ENCODE peak calls at places on chromosome 16, in five cellular contexts. One of them, this sample, is unnamed.

GRCh38 chr16:68128577-68129305 is 43.6 kb downstream of the NFATC3 start:
- DNase-seq in tibial nerve: no peak
- DNase-seq in right lobe of liver: no peak
- DNase-seq in stomach: no peak
- DNase-seq in ovary: no peak
- DNase-seq in this sample: no peak

GRCh38 chr16:12425134-12425941 is 378.3 kb downstream of the CPPED1 start:
- DNase-seq in tibial nerve: no peak
- DNase-seq in right lobe of liver: no peak
- DNase-seq in stomach: no peak
- DNase-seq in ovary: no peak
- DNase-seq in this sample: no peak

GRCh38 chr16:3607161-3607560 is 4.2 kb downstream of the SLX4 start:
- DNase-seq in tibial nerve: no peak
- DNase-seq in right lobe of liver: no peak
- DNase-seq in stomach: no peak
- DNase-seq in ovary: no peak
- DNase-seq in this sample: no peak

GRCh38 chr16:11350531-11351335 is 5.5 kb downstream of the RMI2 start:
- DNase-seq in tibial nerve: no peak
- DNase-seq in right lobe of liver: no peak
- DNase-seq in stomach: no peak
- DNase-seq in ovary: no peak
- DNase-seq in this sample: no peak

GRCh38 chr16:58177347-58177710 is 20.6 kb downstream of the CSNK2A2 start:
- DNase-seq in tibial nerve: no peak
- DNase-seq in right lobe of liver: no peak
- DNase-seq in stomach: no peak
- DNase-seq in ovary: no peak
- DNase-seq in this sample: no peak

GRCh38 chr16:87186440-87186839 is 130.8 kb downstream of the C16orf95 start:
- DNase-seq in tibial nerve: no peak
- DNase-seq in right lobe of liver: no peak
- DNase-seq in stomach: no peak
- DNase-seq in ovary: no peak
- DNase-seq in this sample: no peak

GRCh38 chr16:15790458-15790857 is 66.4 kb downstream of the MYH11 start:
- DNase-seq in tibial nerve: no peak
- DNase-seq in right lobe of liver: no peak
- DNase-seq in stomach: no peak
- DNase-seq in ovary: no peak
- DNase-seq in this sample: no peak

GRCh38 chr16:84603115-84603816 is 14.6 kb downstream of the COTL1 start:
- DNase-seq in tibial nerve: peak
- DNase-seq in right lobe of liver: no peak
- DNase-seq in stomach: peak
- DNase-seq in ovary: peak
- DNase-seq in this sample: peak

GRCh38 chr16:68084504-68085258 is 489 bp upstream of the NFATC3 start:
- DNase-seq in tibial nerve: peak
- DNase-seq in right lobe of liver: peak
- DNase-seq in stomach: peak
- DNase-seq in ovary: peak
- DNase-seq in this sample: peak

GRCh38 chr16:17335826-17336492 is 134.8 kb downstream of the XYLT1 start:
- DNase-seq in tibial nerve: no peak
- DNase-seq in right lobe of liver: no peak
- DNase-seq in stomach: no peak
- DNase-seq in ovary: no peak
- DNase-seq in this sample: no peak

GRCh38 chr16:11669380-11670146 is 1.3 kb downstream of the SNN start:
- DNase-seq in tibial nerve: peak
- DNase-seq in right lobe of liver: peak
- DNase-seq in stomach: no peak
- DNase-seq in ovary: no peak
- DNase-seq in this sample: peak

GRCh38 chr16:79170565-79171242 is 429.8 kb downstream of the MAF start:
- DNase-seq in tibial nerve: peak
- DNase-seq in right lobe of liver: no peak
- DNase-seq in stomach: no peak
- DNase-seq in ovary: peak
- DNase-seq in this sample: peak

GRCh38 chr16:72967941-72968340 is 80.0 kb downstream of the ZFHX3 start:
- DNase-seq in tibial nerve: no peak
- DNase-seq in right lobe of liver: no peak
- DNase-seq in stomach: no peak
- DNase-seq in ovary: no peak
- DNase-seq in this sample: no peak

GRCh38 chr16:57628008-57628781 is at the start of gene ADGRG1:
- DNase-seq in tibial nerve: peak
- DNase-seq in right lobe of liver: no peak
- DNase-seq in stomach: peak
- DNase-seq in ovary: peak
- DNase-seq in this sample: peak

GRCh38 chr16:58272855-58273254 is 22.0 kb downstream of the PRSS54 start:
- DNase-seq in tibial nerve: no peak
- DNase-seq in right lobe of liver: no peak
- DNase-seq in stomach: no peak
- DNase-seq in ovary: no peak
- DNase-seq in this sample: no peak

GRCh38 chr16:1832831-1833454 is 5.9 kb downstream of the FAHD1 start:
- DNase-seq in tibial nerve: no peak
- DNase-seq in right lobe of liver: no peak
- DNase-seq in stomach: no peak
- DNase-seq in ovary: no peak
- DNase-seq in this sample: no peak

GRCh38 chr16:23148166-23148512 is 1.1 kb downstream of the USP31 start:
- DNase-seq in tibial nerve: no peak
- DNase-seq in right lobe of liver: no peak
- DNase-seq in stomach: no peak
- DNase-seq in ovary: no peak
- DNase-seq in this sample: peak

GRCh38 chr16:55391760-55392375 is 67.9 kb downstream of the IRX6 start:
- DNase-seq in tibial nerve: no peak
- DNase-seq in right lobe of liver: no peak
- DNase-seq in stomach: no peak
- DNase-seq in ovary: no peak
- DNase-seq in this sample: peak

GRCh38 chr16:88337021-88337420 is 45.7 kb upstream of the ZNF469 start:
- DNase-seq in tibial nerve: no peak
- DNase-seq in right lobe of liver: no peak
- DNase-seq in stomach: no peak
- DNase-seq in ovary: no peak
- DNase-seq in this sample: no peak

GRCh38 chr16:8677481-8677880 is 3.1 kb downstream of the ABAT start:
- DNase-seq in tibial nerve: no peak
- DNase-seq in right lobe of liver: no peak
- DNase-seq in stomach: no peak
- DNase-seq in ovary: no peak
- DNase-seq in this sample: peak

GRCh38 chr16:67458121-67458641 is 22.8 kb downstream of the ATP6V0D1 start:
- DNase-seq in tibial nerve: no peak
- DNase-seq in right lobe of liver: no peak
- DNase-seq in stomach: no peak
- DNase-seq in ovary: no peak
- DNase-seq in this sample: no peak

GRCh38 chr16:67782567-67783352 is 23.6 kb downstream of the RANBP10 start:
- DNase-seq in tibial nerve: no peak
- DNase-seq in right lobe of liver: no peak
- DNase-seq in stomach: no peak
- DNase-seq in ovary: no peak
- DNase-seq in this sample: no peak

GRCh38 chr16:56983211-56983751 is 6.1 kb upstream of the NLRC5 start:
- DNase-seq in tibial nerve: no peak
- DNase-seq in right lobe of liver: no peak
- DNase-seq in stomach: peak
- DNase-seq in ovary: no peak
- DNase-seq in this sample: no peak

GRCh38 chr16:80618862-80619648 is 78.3 kb downstream of the DYNLRB2 start:
- DNase-seq in tibial nerve: no peak
- DNase-seq in right lobe of liver: no peak
- DNase-seq in stomach: no peak
- DNase-seq in ovary: no peak
- DNase-seq in this sample: no peak

GRCh38 chr16:80619824-80620223 is 79.0 kb downstream of the DYNLRB2 start:
- DNase-seq in tibial nerve: no peak
- DNase-seq in right lobe of liver: no peak
- DNase-seq in stomach: no peak
- DNase-seq in ovary: no peak
- DNase-seq in this sample: no peak

GRCh38 chr16:80623376-80623775 is 82.6 kb downstream of the DYNLRB2 start:
- DNase-seq in tibial nerve: no peak
- DNase-seq in right lobe of liver: no peak
- DNase-seq in stomach: no peak
- DNase-seq in ovary: no peak
- DNase-seq in this sample: no peak

GRCh38 chr16:80622007-80622406 is 81.2 kb downstream of the DYNLRB2 start:
- DNase-seq in tibial nerve: no peak
- DNase-seq in right lobe of liver: no peak
- DNase-seq in stomach: no peak
- DNase-seq in ovary: no peak
- DNase-seq in this sample: no peak

DNA sequence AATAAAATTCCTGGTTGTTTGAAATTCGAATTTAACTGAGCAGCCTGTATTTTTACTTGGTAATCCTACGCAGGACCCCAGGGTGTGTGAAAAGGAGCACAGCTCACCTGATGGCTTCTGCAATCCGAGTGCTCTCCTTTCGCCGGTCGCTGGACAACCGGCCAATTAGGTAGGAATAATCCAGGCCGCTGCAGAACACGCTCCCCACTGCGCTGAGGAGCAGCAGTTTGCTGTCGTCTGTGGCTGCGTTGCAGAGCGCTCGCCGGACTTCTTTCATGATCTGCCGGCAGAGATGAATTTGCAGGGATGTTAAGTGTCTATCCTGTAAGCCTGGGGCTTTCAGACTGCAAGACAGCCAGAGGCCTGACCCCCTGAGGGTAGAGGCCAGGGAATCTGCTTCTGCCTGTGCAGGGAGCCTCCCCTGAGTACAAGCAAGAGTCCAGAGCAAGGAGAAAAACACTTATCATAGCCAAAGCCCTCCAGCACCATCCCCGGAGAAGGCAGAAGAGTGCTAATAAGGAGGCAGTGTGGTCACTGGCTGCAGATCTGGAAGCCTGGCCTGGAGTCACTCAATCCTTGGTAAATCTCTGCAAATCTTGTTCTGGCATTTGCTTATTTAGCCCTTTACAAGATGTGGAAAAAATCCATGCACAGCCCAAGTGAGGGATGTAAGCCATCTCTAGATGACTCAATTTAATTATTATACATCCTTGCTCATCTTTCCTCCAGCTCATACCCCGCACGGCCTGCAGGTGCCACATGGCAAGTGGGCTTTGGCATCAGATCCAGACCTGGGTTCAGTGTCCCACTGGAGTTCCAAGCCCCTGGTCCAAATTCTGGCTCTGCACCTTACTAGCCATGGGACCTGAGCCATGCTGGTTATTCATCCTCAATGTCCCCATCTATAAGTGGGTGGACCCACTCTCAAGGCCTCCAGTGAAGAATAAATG is 80.1 kb downstream of the DYNLRB2 start:
- DNase-seq in tibial nerve: no peak
- DNase-seq in right lobe of liver: no peak
- DNase-seq in stomach: no peak
- DNase-seq in ovary: no peak
- DNase-seq in this sample: no peak
- TF ChIP-seq CTCF in tibial nerve: no peak
- TF ChIP-seq CTCF in right lobe of liver: no peak
- TF ChIP-seq CTCF in stomach: no peak
- TF ChIP-seq CTCF in ovary: no peak
- TF ChIP-seq CTCF in this sample: no peak

GRCh38 chr16:705748-706188 is at the start of gene FBXL16:
- DNase-seq in tibial nerve: no peak
- DNase-seq in right lobe of liver: no peak
- DNase-seq in stomach: no peak
- DNase-seq in ovary: no peak
- DNase-seq in this sample: no peak
- H3K4me3 ChIP-seq in tibial nerve: peak
- H3K4me3 ChIP-seq in right lobe of liver: no peak
- H3K4me3 ChIP-seq in stomach: peak
- H3K4me3 ChIP-seq in ovary: no peak
- H3K4me3 ChIP-seq in this sample: no peak

GRCh38 chr16:74984194-74984669 is 691 bp downstream of the WDR59 start:
- DNase-seq in tibial nerve: no peak
- DNase-seq in right lobe of liver: no peak
- DNase-seq in stomach: no peak
- DNase-seq in ovary: no peak
- DNase-seq in this sample: peak

GRCh38 chr16:74982303-74982702 is 2.6 kb downstream of the WDR59 start:
- DNase-seq in tibial nerve: no peak
- DNase-seq in right lobe of liver: no peak
- DNase-seq in stomach: no peak
- DNase-seq in ovary: no peak
- DNase-seq in this sample: no peak

GRCh38 chr16:74987027-74987681 is 2.2 kb upstream of the WDR59 start:
- DNase-seq in tibial nerve: no peak
- DNase-seq in right lobe of liver: no peak
- DNase-seq in stomach: no peak
- DNase-seq in ovary: no peak
- DNase-seq in this sample: no peak

GRCh38 chr16:74990832-74991231 is 5.9 kb upstream of the WDR59 start:
- DNase-seq in tibial nerve: no peak
- DNase-seq in right lobe of liver: no peak
- DNase-seq in stomach: no peak
- DNase-seq in ovary: no peak
- DNase-seq in this sample: no peak

DNA sequence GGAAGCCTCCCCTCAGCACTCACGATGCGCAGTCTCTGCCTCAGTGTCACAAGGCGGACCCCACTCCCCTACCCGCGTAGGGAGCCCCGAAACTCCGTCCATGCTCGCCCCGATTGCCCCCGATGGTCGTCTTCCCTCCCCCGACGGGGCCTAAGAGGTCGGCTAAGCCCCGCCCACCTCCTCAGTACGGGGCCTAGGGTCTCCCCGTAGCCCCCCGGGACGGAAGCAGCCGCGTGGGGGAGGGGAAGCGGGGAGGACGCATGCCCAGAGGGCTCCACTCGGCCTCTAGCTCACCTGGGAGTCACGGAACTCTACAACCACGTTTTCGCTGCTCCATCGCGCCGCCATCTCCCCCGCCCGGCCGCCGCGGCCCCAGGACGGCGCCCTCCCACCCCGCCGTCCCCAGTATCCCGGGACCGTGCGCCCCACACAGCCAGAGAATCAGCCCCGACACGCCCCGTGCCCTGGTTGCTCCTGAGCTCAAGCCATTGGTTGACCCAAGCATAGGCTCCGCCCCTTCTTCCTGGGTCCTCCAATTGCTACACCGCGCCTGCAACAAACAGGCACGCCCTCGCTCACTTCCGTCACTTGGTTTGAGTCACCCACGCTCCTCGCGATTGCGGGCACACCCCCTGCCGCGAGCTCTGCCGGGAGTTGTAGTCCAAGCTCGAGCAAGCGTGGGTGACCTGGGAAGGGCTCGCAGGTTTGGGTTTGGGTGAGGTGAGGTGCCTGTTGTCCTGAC is at the start of gene WDR59:
- DNase-seq in tibial nerve: peak
- DNase-seq in right lobe of liver: peak
- DNase-seq in stomach: peak
- DNase-seq in ovary: peak
- DNase-seq in this sample: peak
- TF ChIP-seq POLR2A in tibial nerve: peak
- TF ChIP-seq POLR2A in right lobe of liver: peak
- TF ChIP-seq POLR2A in stomach: peak
- TF ChIP-seq POLR2A in ovary: peak
- TF ChIP-seq POLR2A in this sample: peak

GRCh38 chr16:85699224-85699558 is 10.4 kb upstream of the GINS2 start:
- DNase-seq in tibial nerve: no peak
- DNase-seq in right lobe of liver: no peak
- DNase-seq in stomach: no peak
- DNase-seq in ovary: no peak
- DNase-seq in this sample: no peak
- TF ChIP-seq CTCF in tibial nerve: no peak
- TF ChIP-seq CTCF in right lobe of liver: no peak
- TF ChIP-seq CTCF in stomach: no peak
- TF ChIP-seq CTCF in ovary: no peak
- TF ChIP-seq CTCF in this sample: no peak

This sample was measured in NB4.